ENCODE peak calls at places on chromosomes 16 and 17, in nine cellular contexts. U is A549, X is HCT116, T is SK-N-SH, M is H1, V is K562, O is GM12878, Z is HepG2, Y is endothelial cell of umbilical vein. E is an unnamed sample.

GRCh38 chr17:75625813-75626486 is 7.3 kb upstream of the SMIM5 start:
- DNase-seq in U (peak), X (no peak), T (peak), M (no peak), V (peak), O (no peak), Z (peak), Y (peak), E (peak)

GRCh38 chr16:24482681-24483202 is 56.6 kb upstream of the RBBP6 start:
- DNase-seq in U (no peak), X (no peak), T (no peak), M (peak), V (no peak), O (no peak), Z (no peak), Y (no peak), E (no peak)

GRCh38 chr17:57215317-57215716 is 41.0 kb upstream of the MSI2 start:
- DNase-seq in U (no peak), X (no peak), T (no peak), M (no peak), V (peak), O (no peak), Z (no peak), Y (peak), E (no peak)

GRCh38 chr17:57085448-57086068 is 512 bp downstream of the AKAP1 start:
- DNase-seq in U (peak), X (no peak), T (peak), M (no peak), V (peak), O (no peak), Z (peak), Y (peak), E (peak)

GRCh38 chr17:40510328-40510648 is 8.9 kb upstream of the TNS4 start:
- DNase-seq in U (peak), X (peak), T (no peak), M (no peak), V (no peak), O (no peak), Z (peak), Y (no peak), E (no peak)

GRCh38 chr17:76659928-76660614 is 16.5 kb upstream of the ST6GALNAC1 start:
- DNase-seq in U (peak), X (no peak), T (peak), M (no peak), V (peak), O (no peak), Z (no peak), Y (no peak), E (peak)

GRCh38 chr16:68756250-68757051 is 19.4 kb downstream of the CDH1 start:
- DNase-seq in U (peak), X (peak), T (no peak), M (no peak), V (no peak), O (peak), Z (no peak), Y (no peak), E (peak)

GRCh38 chr16:87274808-87275207 is 42.4 kb downstream of the C16orf95 start:
- DNase-seq in U (no peak), X (no peak), T (no peak), M (no peak), V (no peak), O (no peak), Z (no peak), Y (no peak), E (no peak)

GRCh38 chr16:69187387-69187890 is 475 bp downstream of the SNTB2 start:
- DNase-seq in U (peak), X (no peak), T (peak), M (no peak), V (peak), O (no peak), Z (no peak), Y (peak), E (peak)

GRCh38 chr16:15443753-15444152 is 9.4 kb downstream of the BMERB1 start:
- DNase-seq in U (no peak), X (no peak), T (no peak), M (no peak), V (no peak), O (no peak), Z (peak), Y (no peak), E (no peak)

GRCh38 chr17:17860761-17861107 is 23.9 kb upstream of the SREBF1 start:
- DNase-seq in U (no peak), X (no peak), T (no peak), M (no peak), V (no peak), O (no peak), Z (no peak), Y (no peak), E (no peak)

GRCh38 chr17:6110592-6110991 is 40.4 kb downstream of the WSCD1 start:
- DNase-seq in U (peak), X (no peak), T (no peak), M (no peak), V (no peak), O (peak), Z (peak), Y (peak), E (no peak)

GRCh38 chr17:2388020-2388704 is 12.7 kb downstream of the MNT start:
- DNase-seq in U (peak), X (no peak), T (peak), M (no peak), V (no peak), O (no peak), Z (no peak), Y (no peak), E (no peak)

GRCh38 chr16:2308089-2308962 is 32.2 kb downstream of the ABCA3 start:
- DNase-seq in U (no peak), X (no peak), T (no peak), M (no peak), V (no peak), O (no peak), Z (no peak), Y (no peak), E (no peak)

GRCh38 chr17:63537991-63538692 is 12.1 kb upstream of the DCAF7 start:
- DNase-seq in U (no peak), X (no peak), T (peak), M (no peak), V (no peak), O (no peak), Z (no peak), Y (no peak), E (no peak)

GRCh38 chr16:74606521-74607309 is at the start of gene GLG1:
- DNase-seq in U (peak), X (peak), T (peak), M (peak), V (peak), O (peak), Z (peak), Y (peak), E (peak)

GRCh38 chr17:56184650-56185049 is 31.4 kb downstream of the ANKFN1 start:
- DNase-seq in U (no peak), X (no peak), T (no peak), M (no peak), V (no peak), O (no peak), Z (no peak), Y (no peak), E (peak)

GRCh38 chr16:72908362-72908838 is 139.5 kb downstream of the ZFHX3 start:
- DNase-seq in U (no peak), X (no peak), T (no peak), M (no peak), V (no peak), O (no peak), Z (no peak), Y (no peak), E (peak)

GRCh38 chr17:17021194-17021863 is 20.9 kb upstream of the MPRIP start:
- DNase-seq in U (peak), X (no peak), T (no peak), M (no peak), V (peak), O (no peak), Z (peak), Y (no peak), E (no peak)

GRCh38 chr17:3845361-3845753 is 689 bp downstream of the NCBP3 start:
- DNase-seq in U (no peak), X (no peak), T (no peak), M (no peak), V (peak), O (no peak), Z (no peak), Y (peak), E (peak)

GRCh38 chr17:38749222-38750043 is 1.3 kb upstream of the PCGF2 start:
- DNase-seq in U (peak), X (peak), T (peak), M (no peak), V (peak), O (no peak), Z (peak), Y (peak), E (no peak)

GRCh38 chr16:81748476-81749198 is 30.5 kb upstream of the PLCG2 start:
- DNase-seq in U (no peak), X (no peak), T (no peak), M (no peak), V (no peak), O (peak), Z (no peak), Y (no peak), E (peak)

GRCh38 chr16:80084614-80085013 is 456.2 kb upstream of the DYNLRB2 start:
- DNase-seq in U (peak), X (no peak), T (no peak), M (peak), V (peak), O (no peak), Z (peak), Y (no peak), E (peak)

GRCh38 chr17:39800540-39800939 is 62.8 kb downstream of the GRB7 start:
- DNase-seq in U (no peak), X (no peak), T (no peak), M (no peak), V (no peak), O (peak), Z (no peak), Y (no peak), E (no peak)

GRCh38 chr17:65442250-65442649 is 119.2 kb downstream of the AXIN2 start:
- DNase-seq in U (no peak), X (no peak), T (no peak), M (no peak), V (no peak), O (no peak), Z (no peak), Y (no peak), E (no peak)

GRCh38 chr17:77772899-77773358 is 185.6 kb upstream of the TNRC6C start:
- DNase-seq in U (no peak), X (no peak), T (peak), M (no peak), V (no peak), O (no peak), Z (no peak), Y (no peak), E (no peak)

GRCh38 chr17:73030995-73031394 is 61.5 kb downstream of the SLC39A11 start:
- DNase-seq in U (no peak), X (no peak), T (no peak), M (no peak), V (no peak), O (no peak), Z (no peak), Y (no peak), E (no peak)

GRCh38 chr17:17412331-17412730 is 64.5 kb upstream of the MED9 start:
- DNase-seq in U (peak), X (no peak), T (no peak), M (no peak), V (no peak), O (no peak), Z (no peak), Y (peak), E (peak)

GRCh38 chr16:47966325-47966724 is 189.5 kb downstream of the ABCC12 start:
- DNase-seq in U (no peak), X (no peak), T (no peak), M (no peak), V (no peak), O (no peak), Z (no peak), Y (no peak), E (no peak)

GRCh38 chr17:78779848-78780247 is 2.2 kb downstream of the CYTH1 start:
- DNase-seq in U (no peak), X (no peak), T (no peak), M (no peak), V (no peak), O (no peak), Z (no peak), Y (no peak), E (no peak)

GRCh38 chr17:45231481-45232116 is 9.9 kb downstream of the FMNL1 start:
- DNase-seq in U (peak), X (no peak), T (peak), M (no peak), V (peak), O (no peak), Z (peak), Y (no peak), E (no peak)

GRCh38 chr16:83301966-83302365 is 505.8 kb upstream of the HSBP1 start:
- DNase-seq in U (no peak), X (no peak), T (no peak), M (no peak), V (no peak), O (no peak), Z (no peak), Y (peak), E (no peak)

GRCh38 chr16:9318764-9319163 is 227.3 kb downstream of the HAPSTR1 start:
- DNase-seq in U (peak), X (no peak), T (no peak), M (no peak), V (peak), O (no peak), Z (no peak), Y (no peak), E (peak)

GRCh38 chr17:2624292-2624731 is 30.9 kb downstream of the PAFAH1B1 start:
- DNase-seq in U (no peak), X (no peak), T (no peak), M (no peak), V (no peak), O (peak), Z (no peak), Y (no peak), E (peak)

DNA sequence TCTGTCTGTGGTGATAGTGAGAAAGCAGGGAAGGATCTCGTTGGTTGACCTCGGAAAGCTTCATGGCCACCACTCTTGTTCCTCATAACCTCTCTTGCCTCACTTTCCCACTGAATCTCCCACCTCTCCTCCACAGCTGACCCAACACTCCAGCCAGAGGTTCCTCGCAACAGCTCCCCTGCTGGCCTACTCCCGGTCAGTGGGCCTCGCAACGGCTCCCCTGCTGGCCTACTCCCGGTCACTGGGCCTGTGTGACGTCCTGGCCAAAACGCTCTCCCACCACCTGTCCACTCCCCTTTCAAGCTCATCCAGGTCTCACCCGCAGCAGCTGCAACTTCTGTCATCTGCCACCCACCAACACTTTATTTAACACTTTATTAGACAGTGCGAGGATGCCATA is 149.1 kb downstream of the VPS53 start:
- DNase-seq in U (peak), X (no peak), T (peak), M (no peak), V (no peak), O (no peak), Z (peak), Y (no peak), E (no peak)
- TF ChIP-seq CTCF in U (peak), X (peak), T (peak), M (peak), V (peak), O (no peak), Z (peak), Y (peak), E (peak)

GRCh38 chr16:6884002-6884401 is 448.6 kb upstream of the RBFOX1 start:
- DNase-seq in U (no peak), X (no peak), T (no peak), M (no peak), V (no peak), O (no peak), Z (no peak), Y (no peak), E (no peak)
- TF ChIP-seq MAX in U (no peak), X (no peak), T (no peak), M (no peak), V (no peak), O (no peak), Z (no peak), Y (no peak), E (no peak)

DNA sequence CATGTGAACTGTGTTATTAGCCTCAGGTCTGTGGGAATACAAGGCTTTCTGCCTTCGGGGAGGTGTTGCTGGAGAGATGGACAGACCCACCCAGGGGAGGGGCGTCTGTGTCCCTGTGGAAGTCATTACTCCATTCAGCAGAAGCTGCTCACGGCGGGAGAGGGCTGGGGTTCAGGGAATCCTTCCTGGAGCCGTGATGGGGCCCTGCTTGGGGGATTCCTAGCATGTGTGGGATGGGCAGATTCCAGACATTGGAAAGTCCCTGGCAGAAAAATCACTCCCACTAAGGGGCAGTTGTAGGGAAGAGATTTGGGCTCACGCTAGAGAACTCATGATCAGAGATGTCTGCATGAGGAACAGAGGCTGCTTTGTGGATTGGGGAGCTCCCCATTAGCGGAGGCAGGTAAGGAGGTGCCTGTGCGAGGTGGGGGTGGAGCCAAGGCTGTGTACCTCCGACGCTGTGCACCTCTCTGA is 56.3 kb upstream of the IL34 start:
- DNase-seq in U (peak), X (no peak), T (peak), M (no peak), V (no peak), O (no peak), Z (no peak), Y (peak), E (no peak)
- H3K4me3 ChIP-seq in U (no peak), X (no peak), T (no peak), M (no peak), V (no peak), O (no peak), Z (peak), Y (no peak), E (no peak)

GRCh38 chr17:31508310-31509094 is 117.0 kb downstream of the RAB11FIP4 start:
- DNase-seq in U (peak), X (no peak), T (no peak), M (no peak), V (peak), O (peak), Z (peak), Y (no peak), E (no peak)
- TF ChIP-seq CTCF in U (no peak), X (peak), T (peak), M (peak), V (peak), O (peak), Z (peak), Y (no peak), E (peak)

GRCh38 chr17:74545456-74546230 is at the start of gene CD300C:
- DNase-seq in U (no peak), X (no peak), T (no peak), M (no peak), V (no peak), O (no peak), Z (no peak), Y (no peak), E (peak)
- TF ChIP-seq MAX in U (no peak), X (no peak), T (no peak), M (no peak), V (no peak), O (no peak), Z (no peak), Y (no peak), E (peak)

GRCh38 chr17:7549401-7550055 is 670 bp downstream of the TNFSF12 start:
- DNase-seq in U (peak), X (no peak), T (no peak), M (no peak), V (no peak), O (no peak), Z (no peak), Y (no peak), E (no peak)
- H3K4me3 ChIP-seq in U (peak), X (peak), T (peak), M (peak), V (no peak), O (peak), Z (peak), Y (peak), E (no peak)

GRCh38 chr16:67264866-67265265 is 14.5 kb upstream of the PLEKHG4 start:
- DNase-seq in U (no peak), X (no peak), T (no peak), M (no peak), V (no peak), O (no peak), Z (no peak), Y (no peak), E (no peak)

GRCh38 chr16:67260426-67261063 is 11.8 kb downstream of the SLC9A5 start:
- DNase-seq in U (peak), X (no peak), T (peak), M (no peak), V (peak), O (no peak), Z (peak), Y (peak), E (peak)

GRCh38 chr16:67263201-67263600 is 14.4 kb downstream of the SLC9A5 start:
- DNase-seq in U (no peak), X (no peak), T (no peak), M (no peak), V (no peak), O (no peak), Z (no peak), Y (no peak), E (no peak)

GRCh38 chr16:67265834-67266233 is 13.5 kb upstream of the PLEKHG4 start:
- DNase-seq in U (no peak), X (no peak), T (no peak), M (no peak), V (no peak), O (no peak), Z (no peak), Y (no peak), E (no peak)

GRCh38 chr16:67264277-67264676 is 15.1 kb upstream of the PLEKHG4 start:
- DNase-seq in U (no peak), X (no peak), T (no peak), M (no peak), V (no peak), O (no peak), Z (no peak), Y (no peak), E (peak)
- TF ChIP-seq CTCF in U (no peak), X (peak), T (peak), M (peak), V (peak), O (peak), Z (peak), Y (peak), E (peak)

GRCh38 chr16:57606147-57606846 is 22.1 kb upstream of the ADGRG1 start:
- DNase-seq in U (no peak), X (no peak), T (no peak), M (no peak), V (no peak), O (no peak), Z (no peak), Y (no peak), E (no peak)
- TF ChIP-seq MAX in U (no peak), X (no peak), T (no peak), M (no peak), V (no peak), O (no peak), Z (no peak), Y (no peak), E (no peak)

DNA sequence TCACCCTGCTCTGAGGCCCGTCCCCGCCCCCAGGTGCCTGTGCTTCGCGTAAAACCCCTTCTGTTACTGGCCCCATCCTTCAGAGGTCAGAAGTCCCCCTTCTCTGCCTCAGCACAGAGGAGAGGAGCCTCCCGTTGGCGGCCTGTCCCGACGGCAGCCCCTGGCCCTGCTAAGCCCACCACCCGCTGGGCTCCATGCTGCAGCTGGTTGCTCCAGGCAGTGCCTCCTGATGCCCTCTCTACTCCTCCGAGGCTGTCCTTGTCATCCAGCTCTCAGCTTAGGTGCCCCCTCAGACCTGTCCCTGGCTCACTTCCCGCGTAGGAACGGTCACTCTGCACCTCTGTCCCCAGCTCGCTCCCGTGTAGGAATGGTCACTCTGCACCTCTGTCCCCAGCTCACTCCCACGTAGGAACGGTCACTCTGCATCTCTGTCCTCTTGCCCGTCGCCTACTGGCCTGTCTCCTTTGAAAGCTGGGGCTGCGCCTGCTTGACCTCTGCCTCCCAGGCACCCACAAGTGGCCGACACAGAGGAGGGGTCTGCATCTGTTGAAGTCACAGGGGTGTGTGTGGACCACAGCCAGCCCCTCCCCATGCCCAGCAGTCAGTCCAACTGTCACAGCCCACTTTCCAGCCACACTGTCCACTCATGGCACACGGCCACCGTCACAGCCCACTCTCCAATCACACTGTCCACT is 31.7 kb upstream of the ZC3H18 start:
- DNase-seq in U (no peak), X (no peak), T (no peak), M (no peak), V (no peak), O (no peak), Z (no peak), Y (no peak), E (no peak)
- H3K4me3 ChIP-seq in U (no peak), X (no peak), T (no peak), M (no peak), V (no peak), O (no peak), Z (no peak), Y (no peak), E (no peak)

GRCh38 chr17:46793541-46793940 is 25.0 kb downstream of the WNT3 start:
- DNase-seq in U (no peak), X (no peak), T (no peak), M (no peak), V (no peak), O (no peak), Z (no peak), Y (no peak), E (no peak)
- TF ChIP-seq CTCF in U (no peak), X (no peak), T (no peak), M (no peak), V (no peak), O (no peak), Z (no peak), Y (no peak), E (no peak)